ENCODE peak calls at places on chromosomes 7 and 10, in eight cellular contexts. One of them, this sample, is unnamed.

GRCh38 chr10:121610798-121611325 is 12.6 kb upstream of the FGFR2 start:
- DNase-seq in OCI-LY7: no peak
- DNase-seq in transverse colon: no peak
- DNase-seq in Peyer's patch: no peak
- DNase-seq in left lung: no peak
- DNase-seq in IMR-90: no peak
- DNase-seq in uterus: no peak
- DNase-seq in psoas muscle: no peak
- DNase-seq in this sample: peak; percentile 15

GRCh38 chr10:121900443-121901174 is 27.2 kb downstream of the ATE1 start:
- DNase-seq in psoas muscle: no peak
- DNase-seq in Peyer's patch: no peak
- DNase-seq in uterus: no peak
- DNase-seq in transverse colon: no peak
- DNase-seq in OCI-LY7: peak; percentile 69
- DNase-seq in IMR-90: peak; percentile 71
- DNase-seq in left lung: no peak
- DNase-seq in this sample: peak; percentile 69

GRCh38 chr7:36085096-36085495 is 68.0 kb upstream of the EEPD1 start:
- DNase-seq in IMR-90: no peak
- DNase-seq in uterus: no peak
- DNase-seq in Peyer's patch: no peak
- DNase-seq in OCI-LY7: no peak
- DNase-seq in psoas muscle: no peak
- DNase-seq in transverse colon: no peak
- DNase-seq in left lung: no peak
- DNase-seq in this sample: no peak

GRCh38 chr7:1219516-1219915 is 13.2 kb upstream of the UNCX start:
- DNase-seq in Peyer's patch: no peak
- DNase-seq in psoas muscle: no peak
- DNase-seq in IMR-90: no peak
- DNase-seq in OCI-LY7: no peak
- DNase-seq in transverse colon: no peak
- DNase-seq in left lung: peak; percentile 30
- DNase-seq in uterus: no peak
- DNase-seq in this sample: no peak

GRCh38 chr10:127041561-127041960 is 136.3 kb downstream of the DOCK1 start:
- DNase-seq in left lung: no peak
- DNase-seq in transverse colon: no peak
- DNase-seq in OCI-LY7: no peak
- DNase-seq in psoas muscle: no peak
- DNase-seq in IMR-90: peak; percentile 95
- DNase-seq in uterus: no peak
- DNase-seq in Peyer's patch: no peak
- DNase-seq in this sample: peak; percentile 96

GRCh38 chr7:2115739-2116065 is 117.0 kb downstream of the MAD1L1 start:
- DNase-seq in IMR-90: no peak
- DNase-seq in transverse colon: no peak
- DNase-seq in Peyer's patch: no peak
- DNase-seq in OCI-LY7: no peak
- DNase-seq in psoas muscle: no peak
- DNase-seq in uterus: no peak
- DNase-seq in left lung: no peak
- DNase-seq in this sample: no peak

GRCh38 chr10:118503192-118503591 is 92.3 kb downstream of the PRLHR start:
- DNase-seq in left lung: no peak
- DNase-seq in transverse colon: no peak
- DNase-seq in Peyer's patch: no peak
- DNase-seq in OCI-LY7: no peak
- DNase-seq in uterus: no peak
- DNase-seq in psoas muscle: no peak
- DNase-seq in IMR-90: no peak
- DNase-seq in this sample: no peak

GRCh38 chr7:119413314-119413805 is 859.6 kb upstream of the KCND2 start:
- DNase-seq in psoas muscle: no peak
- DNase-seq in uterus: no peak
- DNase-seq in Peyer's patch: no peak
- DNase-seq in IMR-90: no peak
- DNase-seq in OCI-LY7: no peak
- DNase-seq in transverse colon: no peak
- DNase-seq in left lung: peak; percentile 53
- DNase-seq in this sample: no peak

GRCh38 chr7:143256325-143256724 is 6.9 kb upstream of the GSTK1 start:
- DNase-seq in uterus: no peak
- DNase-seq in Peyer's patch: no peak
- DNase-seq in transverse colon: no peak
- DNase-seq in left lung: no peak
- DNase-seq in OCI-LY7: no peak
- DNase-seq in IMR-90: no peak
- DNase-seq in psoas muscle: no peak
- DNase-seq in this sample: no peak

GRCh38 chr10:31620236-31621151 is 301.5 kb downstream of the ZEB1 start:
- DNase-seq in psoas muscle: peak; percentile 91
- DNase-seq in OCI-LY7: no peak
- DNase-seq in left lung: peak; percentile 77
- DNase-seq in Peyer's patch: peak; percentile 53
- DNase-seq in IMR-90: peak; percentile 78
- DNase-seq in uterus: peak; percentile 85
- DNase-seq in transverse colon: peak; percentile 25
- DNase-seq in this sample: peak; percentile 89

GRCh38 chr7:101386558-101387199 is 24.0 kb downstream of the COL26A1 start:
- DNase-seq in IMR-90: peak; percentile 4
- DNase-seq in Peyer's patch: no peak
- DNase-seq in OCI-LY7: no peak
- DNase-seq in psoas muscle: peak; percentile 65
- DNase-seq in transverse colon: no peak
- DNase-seq in left lung: no peak
- DNase-seq in uterus: no peak
- DNase-seq in this sample: peak; percentile 27

GRCh38 chr7:150479023-150479716 is 28.7 kb downstream of the GIMAP8 start:
- DNase-seq in IMR-90: no peak
- DNase-seq in uterus: no peak
- DNase-seq in OCI-LY7: no peak
- DNase-seq in Peyer's patch: no peak
- DNase-seq in transverse colon: no peak
- DNase-seq in psoas muscle: no peak
- DNase-seq in left lung: no peak
- DNase-seq in this sample: no peak

GRCh38 chr10:19638173-19638872 is 177.9 kb upstream of the PLXDC2 start:
- DNase-seq in OCI-LY7: no peak
- DNase-seq in psoas muscle: no peak
- DNase-seq in IMR-90: peak; percentile 95
- DNase-seq in left lung: no peak
- DNase-seq in transverse colon: no peak
- DNase-seq in uterus: no peak
- DNase-seq in Peyer's patch: peak; percentile 61
- DNase-seq in this sample: peak; percentile 95

GRCh38 chr7:101094791-101095375 is 9.6 kb downstream of the TRIM56 start:
- DNase-seq in OCI-LY7: no peak
- DNase-seq in psoas muscle: peak; percentile 68
- DNase-seq in uterus: no peak
- DNase-seq in left lung: peak; percentile 33
- DNase-seq in Peyer's patch: peak; percentile 70
- DNase-seq in transverse colon: peak; percentile 62
- DNase-seq in IMR-90: peak; percentile 67
- DNase-seq in this sample: peak; percentile 61

GRCh38 chr7:97845622-97846203 is 26.5 kb downstream of the ASNS start:
- DNase-seq in left lung: no peak
- DNase-seq in transverse colon: no peak
- DNase-seq in uterus: no peak
- DNase-seq in OCI-LY7: peak; percentile 38
- DNase-seq in IMR-90: peak; percentile 15
- DNase-seq in Peyer's patch: no peak
- DNase-seq in psoas muscle: no peak
- DNase-seq in this sample: peak; percentile 25

GRCh38 chr10:28396317-28396716 is 93.5 kb upstream of the MPP7 start:
- DNase-seq in OCI-LY7: no peak
- DNase-seq in psoas muscle: no peak
- DNase-seq in Peyer's patch: no peak
- DNase-seq in left lung: no peak
- DNase-seq in transverse colon: no peak
- DNase-seq in uterus: no peak
- DNase-seq in IMR-90: no peak
- DNase-seq in this sample: peak; percentile 61

GRCh38 chr10:53361936-53362335 is 589.4 kb upstream of the MBL2 start:
- DNase-seq in uterus: no peak
- DNase-seq in IMR-90: no peak
- DNase-seq in left lung: no peak
- DNase-seq in OCI-LY7: no peak
- DNase-seq in Peyer's patch: no peak
- DNase-seq in transverse colon: no peak
- DNase-seq in psoas muscle: no peak
- DNase-seq in this sample: no peak

GRCh38 chr10:81179805-81180452 is 642.2 kb downstream of the SH2D4B start:
- DNase-seq in uterus: no peak
- DNase-seq in transverse colon: peak; percentile 10
- DNase-seq in Peyer's patch: no peak
- DNase-seq in psoas muscle: no peak
- DNase-seq in OCI-LY7: peak; percentile 20
- DNase-seq in IMR-90: peak; percentile 2
- DNase-seq in left lung: no peak
- DNase-seq in this sample: no peak
- TF ChIP-seq CTCF in uterus: no peak
- TF ChIP-seq CTCF in transverse colon: peak; percentile 31
- TF ChIP-seq CTCF in Peyer's patch: no peak
- TF ChIP-seq CTCF in psoas muscle: no peak
- TF ChIP-seq CTCF in OCI-LY7: peak; percentile 77
- TF ChIP-seq CTCF in IMR-90: peak; percentile 34
- TF ChIP-seq CTCF in left lung: no peak
- TF ChIP-seq CTCF in this sample: no peak

GRCh38 chr10:69408318-69409175 is 8.2 kb downstream of the TACR2 start:
- DNase-seq in Peyer's patch: peak; percentile 97
- DNase-seq in IMR-90: peak; percentile 89
- DNase-seq in OCI-LY7: peak; percentile 92
- DNase-seq in transverse colon: peak; percentile 97
- DNase-seq in left lung: peak; percentile 98
- DNase-seq in psoas muscle: peak; percentile 98
- DNase-seq in uterus: peak; percentile 96
- DNase-seq in this sample: peak; percentile 94

GRCh38 chr10:69406302-69406811 is 10.4 kb downstream of the TACR2 start:
- DNase-seq in left lung: no peak
- DNase-seq in psoas muscle: peak; percentile 61
- DNase-seq in transverse colon: no peak
- DNase-seq in Peyer's patch: no peak
- DNase-seq in IMR-90: no peak
- DNase-seq in OCI-LY7: no peak
- DNase-seq in uterus: peak; percentile 59
- DNase-seq in this sample: no peak

GRCh38 chr10:69409176-69409495 is 7.6 kb downstream of the TACR2 start:
- DNase-seq in uterus: no peak
- DNase-seq in transverse colon: no peak
- DNase-seq in OCI-LY7: no peak
- DNase-seq in IMR-90: no peak
- DNase-seq in psoas muscle: no peak
- DNase-seq in Peyer's patch: no peak
- DNase-seq in left lung: no peak
- DNase-seq in this sample: no peak

GRCh38 chr10:69406816-69407580 is 9.7 kb downstream of the TACR2 start:
- DNase-seq in left lung: no peak
- DNase-seq in OCI-LY7: no peak
- DNase-seq in psoas muscle: no peak
- DNase-seq in transverse colon: no peak
- DNase-seq in IMR-90: no peak
- DNase-seq in uterus: no peak
- DNase-seq in Peyer's patch: no peak
- DNase-seq in this sample: no peak

GRCh38 chr10:69407621-69408301 is 9.0 kb downstream of the TACR2 start:
- DNase-seq in left lung: no peak
- DNase-seq in uterus: no peak
- DNase-seq in transverse colon: no peak
- DNase-seq in IMR-90: no peak
- DNase-seq in OCI-LY7: peak; percentile 61
- DNase-seq in psoas muscle: no peak
- DNase-seq in Peyer's patch: peak; percentile 67
- DNase-seq in this sample: no peak
- H3K4me3 ChIP-seq in left lung: peak overlapping the region; percentile 35
- H3K4me3 ChIP-seq in uterus: no peak overlapping the region
- H3K4me3 ChIP-seq in transverse colon: no peak overlapping the region
- H3K4me3 ChIP-seq in IMR-90: no peak overlapping the region
- H3K4me3 ChIP-seq in OCI-LY7: no peak overlapping the region
- H3K4me3 ChIP-seq in psoas muscle: peak overlapping the region; percentile 46
- H3K4me3 ChIP-seq in Peyer's patch: peak overlapping the region; percentile 22
- H3K4me3 ChIP-seq in this sample: peak overlapping the region; percentile 13

GRCh38 chr7:145817687-145818086 is 298.9 kb upstream of the CNTNAP2 start:
- DNase-seq in uterus: no peak
- DNase-seq in OCI-LY7: no peak
- DNase-seq in Peyer's patch: no peak
- DNase-seq in psoas muscle: no peak
- DNase-seq in left lung: no peak
- DNase-seq in transverse colon: no peak
- DNase-seq in IMR-90: no peak
- DNase-seq in this sample: no peak
- TF ChIP-seq CTCF in uterus: no peak
- TF ChIP-seq CTCF in OCI-LY7: no peak
- TF ChIP-seq CTCF in Peyer's patch: no peak
- TF ChIP-seq CTCF in psoas muscle: no peak
- TF ChIP-seq CTCF in left lung: no peak
- TF ChIP-seq CTCF in transverse colon: no peak
- TF ChIP-seq CTCF in IMR-90: no peak
- TF ChIP-seq CTCF in this sample: no peak

GRCh38 chr10:17429490-17429889 is 24.9 kb downstream of the ST8SIA6 start:
- DNase-seq in left lung: no peak
- DNase-seq in IMR-90: no peak
- DNase-seq in psoas muscle: no peak
- DNase-seq in OCI-LY7: no peak
- DNase-seq in transverse colon: no peak
- DNase-seq in Peyer's patch: no peak
- DNase-seq in uterus: no peak
- DNase-seq in this sample: no peak
- H3K4me3 ChIP-seq in left lung: no peak overlapping the region
- H3K4me3 ChIP-seq in IMR-90: no peak overlapping the region
- H3K4me3 ChIP-seq in psoas muscle: no peak overlapping the region
- H3K4me3 ChIP-seq in OCI-LY7: no peak overlapping the region
- H3K4me3 ChIP-seq in transverse colon: no peak overlapping the region
- H3K4me3 ChIP-seq in Peyer's patch: no peak overlapping the region
- H3K4me3 ChIP-seq in uterus: no peak overlapping the region
- H3K4me3 ChIP-seq in this sample: no peak overlapping the region

GRCh38 chr10:102713483-102713813 is 749 bp downstream of the ARL3 start:
- DNase-seq in uterus: no peak
- DNase-seq in Peyer's patch: no peak
- DNase-seq in OCI-LY7: no peak
- DNase-seq in left lung: no peak
- DNase-seq in psoas muscle: no peak
- DNase-seq in transverse colon: no peak
- DNase-seq in IMR-90: peak; percentile 19
- DNase-seq in this sample: peak; percentile 24
- TF ChIP-seq CTCF in uterus: peak; percentile 45
- TF ChIP-seq CTCF in Peyer's patch: no peak
- TF ChIP-seq CTCF in OCI-LY7: no peak
- TF ChIP-seq CTCF in left lung: peak; percentile 32
- TF ChIP-seq CTCF in psoas muscle: no peak
- TF ChIP-seq CTCF in transverse colon: no peak
- TF ChIP-seq CTCF in IMR-90: no peak
- TF ChIP-seq CTCF in this sample: peak; percentile 62

DNA sequence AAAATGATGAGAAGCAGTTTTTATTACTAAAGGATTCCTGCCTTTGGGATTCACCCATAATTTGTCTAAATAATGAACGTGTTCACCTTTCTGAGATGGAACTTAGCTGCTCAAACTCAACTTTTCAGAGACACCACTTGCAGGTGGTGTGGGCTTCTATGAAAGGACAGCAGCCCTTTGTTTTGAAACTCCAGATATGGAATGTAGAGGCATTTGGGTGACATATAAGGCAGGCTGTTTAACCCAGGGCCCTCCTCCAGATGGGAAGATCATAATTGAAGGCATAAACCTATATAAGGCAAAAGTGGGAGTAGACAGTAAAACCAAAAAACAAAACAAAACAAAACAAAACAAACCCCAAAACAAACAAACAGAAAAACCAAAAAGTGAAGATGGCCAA is 11.9 kb upstream of the HUS1 start:
- DNase-seq in uterus: no peak
- DNase-seq in OCI-LY7: peak; percentile 35
- DNase-seq in left lung: no peak
- DNase-seq in transverse colon: no peak
- DNase-seq in Peyer's patch: no peak
- DNase-seq in psoas muscle: no peak
- DNase-seq in IMR-90: no peak
- DNase-seq in this sample: no peak
- H3K4me3 ChIP-seq in uterus: peak overlapping the region; percentile 36
- H3K4me3 ChIP-seq in OCI-LY7: peak overlapping the region; percentile 68
- H3K4me3 ChIP-seq in left lung: peak overlapping the region; percentile 51
- H3K4me3 ChIP-seq in transverse colon: no peak overlapping the region
- H3K4me3 ChIP-seq in Peyer's patch: no peak overlapping the region
- H3K4me3 ChIP-seq in psoas muscle: no peak overlapping the region
- H3K4me3 ChIP-seq in IMR-90: no peak overlapping the region
- H3K4me3 ChIP-seq in this sample: no peak overlapping the region